ENCODE peak calls at places on chromosomes 1 and 21, in six cellular contexts. N is GM12891; L is T-cell; D is AG10803; P is HFFc6; K is stimulated activated CD4-positive, alpha-beta T cell treated with anti-CD3 and anti-CD28 coated beads, Interleukin-2, amount 100 ng/mL, for 48 hours. T is an unnamed sample.

GRCh38 chr1:156480411-156481192 is 20.0 kb downstream of the MEF2D start:
- DNase-seq in D (no peak), L (peak), K (peak), P (no peak), N (peak), T (peak)

GRCh38 chr1:5992814-5993552 is 758 bp upstream of the NPHP4 start:
- DNase-seq in N (no peak), L (no peak), P (no peak), K (no peak), D (no peak), T (no peak)

GRCh38 chr1:84963021-84963420 is 33.9 kb downstream of the MCOLN2 start:
- DNase-seq in P (no peak), K (no peak), L (no peak), D (no peak), N (no peak), T (no peak)

GRCh38 chr1:6734579-6735397 is 33.2 kb upstream of the DNAJC11 start:
- DNase-seq in D (no peak), L (no peak), P (peak), N (no peak), K (no peak), T (no peak)

GRCh38 chr1:170537798-170538503 is 6.0 kb downstream of the GORAB start:
- DNase-seq in K (no peak), N (no peak), L (no peak), P (no peak), D (peak), T (no peak)

GRCh38 chr1:118100686-118101300 is 84.2 kb downstream of the SPAG17 start:
- DNase-seq in D (no peak), N (no peak), K (no peak), L (no peak), P (no peak), T (no peak)

GRCh38 chr21:30605968-30606367 is 5.1 kb downstream of the KRTAP22-1 start:
- DNase-seq in K (no peak), D (no peak), P (no peak), N (no peak), L (no peak), T (no peak)

GRCh38 chr1:81729239-81729638 is 71.5 kb upstream of the ADGRL2 start:
- DNase-seq in L (no peak), N (no peak), D (no peak), K (no peak), P (no peak), T (no peak)

GRCh38 chr1:221832617-221833016 is 90.7 kb upstream of the DUSP10 start:
- DNase-seq in P (no peak), L (no peak), K (no peak), N (no peak), D (no peak), T (no peak)

GRCh38 chr1:24308365-24309015 is 10.7 kb upstream of the GRHL3 start:
- DNase-seq in K (no peak), N (no peak), P (peak), L (no peak), D (no peak), T (no peak)

GRCh38 chr1:167541610-167542009 is 12.0 kb downstream of the CREG1 start:
- DNase-seq in P (no peak), N (no peak), K (no peak), L (no peak), D (no peak), T (no peak)

GRCh38 chr1:234561322-234561721 is 48.7 kb downstream of the IRF2BP2 start:
- DNase-seq in K (no peak), D (no peak), N (no peak), L (no peak), P (no peak), T (no peak)

GRCh38 chr1:218617986-218618385 is 272.9 kb downstream of the TGFB2 start:
- DNase-seq in N (no peak), L (no peak), P (no peak), D (peak), K (no peak), T (no peak)

GRCh38 chr1:232629250-232630046 is 485 bp downstream of the SIPA1L2 start:
- DNase-seq in P (no peak), L (no peak), K (peak), D (no peak), N (no peak), T (no peak)

GRCh38 chr1:206714331-206715058 is 29.8 kb downstream of the MAPKAPK2 start:
- DNase-seq in N (no peak), K (no peak), D (peak), P (peak), L (peak), T (no peak)

GRCh38 chr1:36166938-36167910 is 11.3 kb downstream of the MAP7D1 start:
- DNase-seq in P (peak), N (no peak), L (no peak), K (no peak), D (peak), T (no peak)

GRCh38 chr1:65509912-65510680 is 89.6 kb downstream of the LEPR start:
- DNase-seq in P (peak), K (no peak), D (peak), N (no peak), L (no peak), T (no peak)

GRCh38 chr21:28342229-28342810 is 650.4 kb downstream of the LTN1 start:
- DNase-seq in L (no peak), D (peak), P (no peak), K (no peak), N (no peak), T (no peak)

GRCh38 chr1:217921126-217921900 is 290.2 kb downstream of the SPATA17 start:
- DNase-seq in K (no peak), D (no peak), N (no peak), P (no peak), L (no peak), T (no peak)

GRCh38 chr21:36835383-36835795 is 131.1 kb downstream of the HLCS start:
- DNase-seq in L (no peak), K (no peak), D (peak), N (no peak), P (peak), T (no peak)

GRCh38 chr1:9720785-9721605 is 69.5 kb downstream of the PIK3CD start:
- DNase-seq in D (no peak), L (no peak), K (no peak), N (no peak), P (no peak), T (no peak)

GRCh38 chr1:30379684-30380624 is 343.4 kb downstream of the MATN1 start:
- DNase-seq in D (peak), K (peak), N (peak), P (peak), L (peak), T (peak)

GRCh38 chr1:224589006-224589405 is 27.1 kb upstream of the CNIH3 start:
- DNase-seq in D (peak), P (peak), L (no peak), N (no peak), K (no peak), T (no peak)

GRCh38 chr1:31552489-31552888 is 23.8 kb upstream of the TINAGL1 start:
- DNase-seq in N (no peak), P (no peak), L (no peak), K (no peak), D (no peak), T (no peak)

GRCh38 chr1:232600430-232601258 is 29.3 kb downstream of the SIPA1L2 start:
- DNase-seq in N (no peak), L (no peak), P (no peak), K (no peak), D (no peak), T (no peak)

GRCh38 chr1:23732363-23733224 is 10.7 kb upstream of the ELOA start:
- DNase-seq in D (peak), N (no peak), P (peak), K (no peak), L (no peak), T (no peak)

GRCh38 chr1:222095606-222096475 is 354.0 kb upstream of the DUSP10 start:
- DNase-seq in D (no peak), L (peak), K (peak), N (peak), P (no peak), T (no peak)

GRCh38 chr1:174039069-174039468 is 16.9 kb upstream of the RC3H1 start:
- DNase-seq in D (peak), L (no peak), N (no peak), P (no peak), K (no peak), T (no peak)

GRCh38 chr1:203072002-203072607 is 13.7 kb downstream of the MYOG start:
- DNase-seq in P (no peak), N (no peak), K (no peak), L (no peak), D (no peak), T (no peak)

GRCh38 chr1:172146149-172146850 is 274.2 kb upstream of the C1orf105 start:
- DNase-seq in K (no peak), P (peak), N (no peak), D (peak), L (no peak), T (no peak)

GRCh38 chr1:44807364-44808062 is 362 bp upstream of the DYNLT4 start:
- DNase-seq in P (peak), D (peak), N (no peak), L (peak), K (peak), T (peak)

GRCh38 chr1:41664861-41665640 is 180.6 kb upstream of the EDN2 start:
- DNase-seq in N (no peak), P (peak), K (no peak), L (no peak), D (peak), T (peak)

GRCh38 chr1:6918286-6918907 is 133.1 kb downstream of the CAMTA1 start:
- DNase-seq in P (no peak), N (no peak), K (no peak), L (no peak), D (peak), T (no peak)

GRCh38 chr1:76744989-76745388 is 122.3 kb upstream of the ST6GALNAC5 start:
- DNase-seq in L (no peak), D (no peak), N (no peak), P (no peak), K (no peak), T (no peak)

GRCh38 chr1:175521265-175522040 is 221.9 kb downstream of the TNR start:
- DNase-seq in N (no peak), D (no peak), K (no peak), L (no peak), P (no peak), T (no peak)

GRCh38 chr1:113452921-113453770 is 62.8 kb downstream of the MAGI3 start:
- DNase-seq in K (no peak), P (peak), N (no peak), D (peak), L (no peak), T (no peak)

GRCh38 chr1:41890841-41891311 is 27.8 kb downstream of the HIVEP3 start:
- DNase-seq in D (peak), N (no peak), P (no peak), K (no peak), L (no peak), T (no peak)

T was measured in 8988T.